ENCODE peak calls at places on chromosome 2, in six cellular contexts. One of them, this sample, is unnamed. For H3K4me1, the result is how much of the 10 kb centered on the place peaks cover.

GRCh38 chr2:36618381-36618780 is 20.4 kb upstream of the FEZ2 start:
- DNase-seq in pancreas: no peak
- DNase-seq in tibial artery: no peak
- DNase-seq in tibial nerve: no peak
- DNase-seq in heart left ventricle: no peak
- DNase-seq in body of pancreas: no peak
- DNase-seq in this sample: no peak

GRCh38 chr2:102145939-102146338 is 3.4 kb downstream of the IL1R1 start:
- DNase-seq in body of pancreas: no peak
- DNase-seq in tibial nerve: no peak
- DNase-seq in tibial artery: no peak
- DNase-seq in pancreas: no peak
- DNase-seq in heart left ventricle: no peak
- DNase-seq in this sample: no peak

GRCh38 chr2:185279999-185280398 is 458.6 kb upstream of the FSIP2 start:
- DNase-seq in heart left ventricle: no peak
- DNase-seq in pancreas: no peak
- DNase-seq in body of pancreas: no peak
- DNase-seq in tibial nerve: no peak
- DNase-seq in tibial artery: no peak
- DNase-seq in this sample: no peak

GRCh38 chr2:46001290-46001689 is 295.9 kb upstream of the EPAS1 start:
- DNase-seq in body of pancreas: no peak
- DNase-seq in tibial nerve: no peak
- DNase-seq in pancreas: no peak
- DNase-seq in tibial artery: no peak
- DNase-seq in heart left ventricle: no peak
- DNase-seq in this sample: no peak

GRCh38 chr2:232925769-232926163 is 55.7 kb downstream of the SNORC start:
- DNase-seq in body of pancreas: no peak
- DNase-seq in heart left ventricle: no peak
- DNase-seq in pancreas: no peak
- DNase-seq in tibial artery: no peak
- DNase-seq in tibial nerve: no peak
- DNase-seq in this sample: no peak

GRCh38 chr2:16176971-16177480 is 236.7 kb downstream of the MYCN start:
- DNase-seq in body of pancreas: no peak
- DNase-seq in tibial nerve: no peak
- DNase-seq in tibial artery: no peak
- DNase-seq in heart left ventricle: no peak
- DNase-seq in pancreas: no peak
- DNase-seq in this sample: no peak

GRCh38 chr2:224778474-224778877 is 62.3 kb upstream of the CCDC195 start:
- DNase-seq in tibial artery: peak
- DNase-seq in tibial nerve: peak
- DNase-seq in body of pancreas: peak
- DNase-seq in pancreas: no peak
- DNase-seq in heart left ventricle: peak
- DNase-seq in this sample: peak

GRCh38 chr2:99989905-99990304 is 152.5 kb downstream of the AFF3 start:
- DNase-seq in heart left ventricle: no peak
- DNase-seq in pancreas: no peak
- DNase-seq in tibial nerve: no peak
- DNase-seq in body of pancreas: no peak
- DNase-seq in tibial artery: no peak
- DNase-seq in this sample: no peak

GRCh38 chr2:217521820-217522219 is 481.0 kb downstream of the TNS1 start:
- DNase-seq in tibial nerve: no peak
- DNase-seq in heart left ventricle: no peak
- DNase-seq in pancreas: no peak
- DNase-seq in body of pancreas: no peak
- DNase-seq in tibial artery: no peak
- DNase-seq in this sample: no peak

GRCh38 chr2:23375448-23375847 is 9.5 kb upstream of the KLHL29 start:
- DNase-seq in tibial nerve: no peak
- DNase-seq in heart left ventricle: no peak
- DNase-seq in tibial artery: no peak
- DNase-seq in pancreas: no peak
- DNase-seq in body of pancreas: no peak
- DNase-seq in this sample: no peak

GRCh38 chr2:190974629-190975361 is 39.2 kb downstream of the STAT1 start:
- DNase-seq in heart left ventricle: no peak
- DNase-seq in body of pancreas: no peak
- DNase-seq in pancreas: no peak
- DNase-seq in tibial artery: no peak
- DNase-seq in tibial nerve: no peak
- DNase-seq in this sample: no peak

GRCh38 chr2:146807568-146808168 is 1037.2 kb upstream of the ACVR2A start:
- DNase-seq in heart left ventricle: no peak
- DNase-seq in tibial nerve: no peak
- DNase-seq in body of pancreas: no peak
- DNase-seq in tibial artery: no peak
- DNase-seq in pancreas: no peak
- DNase-seq in this sample: no peak

GRCh38 chr2:205776139-205776538 is 93.8 kb downstream of the NRP2 start:
- DNase-seq in pancreas: peak
- DNase-seq in tibial nerve: no peak
- DNase-seq in heart left ventricle: peak
- DNase-seq in tibial artery: no peak
- DNase-seq in body of pancreas: peak
- DNase-seq in this sample: no peak

GRCh38 chr2:181250691-181251090 is 206.5 kb upstream of the ITGA4 start:
- DNase-seq in pancreas: no peak
- DNase-seq in tibial artery: no peak
- DNase-seq in heart left ventricle: no peak
- DNase-seq in body of pancreas: no peak
- DNase-seq in tibial nerve: no peak
- DNase-seq in this sample: no peak

GRCh38 chr2:27042159-27042661 is 9.3 kb upstream of the AGBL5 start:
- DNase-seq in tibial artery: no peak
- DNase-seq in tibial nerve: no peak
- DNase-seq in heart left ventricle: no peak
- DNase-seq in pancreas: peak
- DNase-seq in body of pancreas: peak
- DNase-seq in this sample: no peak

GRCh38 chr2:144183744-144184143 is 336.2 kb downstream of the ZEB2 start:
- DNase-seq in tibial nerve: no peak
- DNase-seq in heart left ventricle: no peak
- DNase-seq in tibial artery: no peak
- DNase-seq in pancreas: no peak
- DNase-seq in body of pancreas: no peak
- DNase-seq in this sample: no peak

GRCh38 chr2:40432916-40433315 is 19.0 kb downstream of the SLC8A1 start:
- DNase-seq in tibial nerve: no peak
- DNase-seq in body of pancreas: no peak
- DNase-seq in heart left ventricle: no peak
- DNase-seq in tibial artery: no peak
- DNase-seq in pancreas: no peak
- DNase-seq in this sample: no peak

GRCh38 chr2:17605691-17606090 is 65.2 kb downstream of the VSNL1 start:
- DNase-seq in tibial nerve: no peak
- DNase-seq in tibial artery: no peak
- DNase-seq in body of pancreas: no peak
- DNase-seq in pancreas: no peak
- DNase-seq in heart left ventricle: no peak
- DNase-seq in this sample: no peak

GRCh38 chr2:197168705-197169104 is 141.9 kb downstream of the ANKRD44 start:
- DNase-seq in body of pancreas: peak
- DNase-seq in tibial nerve: peak
- DNase-seq in pancreas: peak
- DNase-seq in heart left ventricle: peak
- DNase-seq in tibial artery: peak
- DNase-seq in this sample: peak

GRCh38 chr2:21067863-21068537 is 24.1 kb upstream of the APOB start:
- DNase-seq in tibial artery: no peak
- DNase-seq in heart left ventricle: no peak
- DNase-seq in pancreas: no peak
- DNase-seq in tibial nerve: no peak
- DNase-seq in body of pancreas: no peak
- DNase-seq in this sample: no peak

GRCh38 chr2:197293252-197294007 is 17.1 kb downstream of the ANKRD44 start:
- DNase-seq in pancreas: no peak
- DNase-seq in tibial artery: no peak
- DNase-seq in body of pancreas: no peak
- DNase-seq in tibial nerve: no peak
- DNase-seq in heart left ventricle: no peak
- DNase-seq in this sample: no peak

GRCh38 chr2:170679607-170680079 is 35.5 kb upstream of the SP5 start:
- DNase-seq in tibial nerve: no peak
- DNase-seq in body of pancreas: peak
- DNase-seq in heart left ventricle: no peak
- DNase-seq in tibial artery: no peak
- DNase-seq in pancreas: no peak
- DNase-seq in this sample: no peak

GRCh38 chr2:47771211-47771610 is 11.7 kb upstream of the MSH6 start:
- DNase-seq in body of pancreas: peak
- DNase-seq in heart left ventricle: no peak
- DNase-seq in tibial artery: no peak
- DNase-seq in pancreas: no peak
- DNase-seq in tibial nerve: no peak
- DNase-seq in this sample: no peak
- H3K27ac ChIP-seq in body of pancreas: no peak
- H3K27ac ChIP-seq in heart left ventricle: no peak
- H3K27ac ChIP-seq in tibial artery: no peak
- H3K27ac ChIP-seq in pancreas: no peak
- H3K27ac ChIP-seq in tibial nerve: no peak
- H3K27ac ChIP-seq in this sample: peak

GRCh38 chr2:150531626-150532419 is 44.4 kb upstream of the RND3 start:
- DNase-seq in tibial nerve: no peak
- DNase-seq in tibial artery: no peak
- DNase-seq in body of pancreas: no peak
- DNase-seq in heart left ventricle: no peak
- DNase-seq in pancreas: no peak
- DNase-seq in this sample: no peak

GRCh38 chr2:150538582-150539236 is 51.2 kb upstream of the RND3 start:
- DNase-seq in body of pancreas: no peak
- DNase-seq in heart left ventricle: no peak
- DNase-seq in tibial artery: peak
- DNase-seq in pancreas: no peak
- DNase-seq in tibial nerve: no peak
- DNase-seq in this sample: no peak

GRCh38 chr2:150530168-150530567 is 42.7 kb upstream of the RND3 start:
- DNase-seq in body of pancreas: no peak
- DNase-seq in heart left ventricle: no peak
- DNase-seq in tibial artery: no peak
- DNase-seq in tibial nerve: no peak
- DNase-seq in pancreas: no peak
- DNase-seq in this sample: no peak

GRCh38 chr2:150532883-150533282 is 45.4 kb upstream of the RND3 start:
- DNase-seq in tibial artery: no peak
- DNase-seq in pancreas: no peak
- DNase-seq in body of pancreas: no peak
- DNase-seq in tibial nerve: no peak
- DNase-seq in heart left ventricle: no peak
- DNase-seq in this sample: no peak

GRCh38 chr2:150535176-150535575 is 47.7 kb upstream of the RND3 start:
- DNase-seq in pancreas: no peak
- DNase-seq in heart left ventricle: no peak
- DNase-seq in tibial artery: no peak
- DNase-seq in tibial nerve: no peak
- DNase-seq in body of pancreas: no peak
- DNase-seq in this sample: no peak
- TF ChIP-seq CTCF in pancreas: no peak
- TF ChIP-seq CTCF in heart left ventricle: no peak
- TF ChIP-seq CTCF in tibial artery: no peak
- TF ChIP-seq CTCF in tibial nerve: no peak
- TF ChIP-seq CTCF in body of pancreas: no peak
- TF ChIP-seq CTCF in this sample: no peak

GRCh38 chr2:160389875-160390274 is 103.7 kb downstream of the RBMS1 start:
- DNase-seq in body of pancreas: no peak
- DNase-seq in tibial artery: no peak
- DNase-seq in heart left ventricle: no peak
- DNase-seq in tibial nerve: no peak
- DNase-seq in pancreas: no peak
- DNase-seq in this sample: no peak

GRCh38 chr2:160392201-160392600 is 101.4 kb downstream of the RBMS1 start:
- DNase-seq in tibial artery: no peak
- DNase-seq in pancreas: no peak
- DNase-seq in heart left ventricle: no peak
- DNase-seq in tibial nerve: no peak
- DNase-seq in body of pancreas: no peak
- DNase-seq in this sample: no peak

GRCh38 chr2:160387558-160388262 is 105.9 kb downstream of the RBMS1 start:
- DNase-seq in pancreas: no peak
- DNase-seq in tibial artery: peak
- DNase-seq in heart left ventricle: peak
- DNase-seq in body of pancreas: peak
- DNase-seq in tibial nerve: peak
- DNase-seq in this sample: peak

GRCh38 chr2:160388464-160389263 is 104.9 kb downstream of the RBMS1 start:
- DNase-seq in pancreas: no peak
- DNase-seq in body of pancreas: no peak
- DNase-seq in heart left ventricle: peak
- DNase-seq in tibial nerve: no peak
- DNase-seq in tibial artery: peak
- DNase-seq in this sample: no peak

GRCh38 chr2:160390544-160391258 is 102.9 kb downstream of the RBMS1 start:
- DNase-seq in tibial nerve: no peak
- DNase-seq in pancreas: no peak
- DNase-seq in heart left ventricle: no peak
- DNase-seq in tibial artery: no peak
- DNase-seq in body of pancreas: no peak
- DNase-seq in this sample: no peak
- H3K4me1 ChIP-seq in tibial nerve: half or more
- H3K4me1 ChIP-seq in pancreas: under half
- H3K4me1 ChIP-seq in heart left ventricle: under half
- H3K4me1 ChIP-seq in tibial artery: under half
- H3K4me1 ChIP-seq in body of pancreas: under half
- H3K4me1 ChIP-seq in this sample: under half

DNA sequence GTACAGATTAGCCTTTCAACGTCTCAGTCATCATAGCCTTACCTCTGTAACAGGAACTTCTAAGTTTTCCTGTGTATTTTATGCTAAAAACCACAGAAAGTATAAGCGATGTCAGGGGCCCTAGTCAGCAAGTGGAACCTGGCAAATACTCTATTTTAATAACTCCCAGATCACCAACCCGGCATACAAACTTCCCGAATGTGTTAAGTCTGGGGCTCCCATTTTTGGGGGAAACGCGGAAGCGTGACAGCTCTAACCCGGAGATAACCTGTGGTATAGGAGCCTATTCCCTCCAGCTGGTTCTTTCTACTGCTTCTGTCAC is 574 bp downstream of the NIFK start:
- DNase-seq in body of pancreas: no peak
- DNase-seq in tibial nerve: no peak
- DNase-seq in tibial artery: no peak
- DNase-seq in pancreas: no peak
- DNase-seq in heart left ventricle: no peak
- DNase-seq in this sample: no peak
- H3K27ac ChIP-seq in body of pancreas: no peak
- H3K27ac ChIP-seq in tibial nerve: peak
- H3K27ac ChIP-seq in tibial artery: peak
- H3K27ac ChIP-seq in pancreas: peak
- H3K27ac ChIP-seq in heart left ventricle: peak
- H3K27ac ChIP-seq in this sample: peak